ENCODE peak calls at places on chromosome 21, in eight cellular contexts. U is HFF-Myc, R is PC-9, Q is cardiac fibroblast, B is H9, E is AG09309, M is psoas muscle, V is fibroblast of pulmonary artery. Z is an unnamed sample.

GRCh38 chr21:25790122-25790951 is 55.6 kb downstream of the GABPA start:
- DNase-seq in R (no peak), E (peak; percentile 7), Q (peak; percentile 56), M (no peak), U (peak; percentile 47), B (no peak), V (peak; percentile 55), Z (peak; percentile 34)

GRCh38 chr21:28018741-28019669 is 973.7 kb downstream of the LTN1 start:
- DNase-seq in Q (peak; percentile 10), M (peak; percentile 59), V (no peak), U (no peak), B (peak; percentile 55), E (no peak), R (no peak), Z (peak; percentile 0)

GRCh38 chr21:37849703-37850102 is 66.6 kb downstream of the KCNJ6 start:
- DNase-seq in U (no peak), E (peak; percentile 55), R (no peak), Q (peak; percentile 74), M (no peak), V (peak; percentile 79), B (no peak), Z (peak; percentile 75)

GRCh38 chr21:37509802-37510393 is 143.3 kb downstream of the DYRK1A start:
- DNase-seq in B (no peak), M (no peak), Q (peak; percentile 29), R (no peak), U (no peak), E (no peak), V (peak; percentile 46), Z (peak; percentile 25)

GRCh38 chr21:44872266-44872567 is 1.3 kb downstream of the PTTG1IP start:
- DNase-seq in M (no peak), R (peak; percentile 48), E (no peak), B (no peak), U (no peak), Q (no peak), V (no peak), Z (no peak)

GRCh38 chr21:36541721-36542139 is 61.8 kb upstream of the CLDN14 start:
- DNase-seq in V (no peak), M (no peak), U (no peak), E (no peak), R (no peak), B (no peak), Q (no peak), Z (no peak)

GRCh38 chr21:41370840-41371697 is 9.2 kb downstream of the MX2 start:
- DNase-seq in E (peak; percentile 7), M (no peak), R (no peak), U (no peak), V (no peak), B (no peak), Q (peak; percentile 18), Z (no peak)

GRCh38 chr21:18069875-18070274 is 174.8 kb upstream of the CHODL start:
- DNase-seq in R (no peak), V (no peak), Q (no peak), M (no peak), B (no peak), U (no peak), E (no peak), Z (no peak)

GRCh38 chr21:28317177-28317950 is 675.3 kb downstream of the LTN1 start:
- DNase-seq in U (no peak), B (no peak), E (no peak), M (no peak), V (no peak), Q (no peak), R (no peak), Z (no peak)

GRCh38 chr21:26888931-26889330 is 43.7 kb upstream of the ADAMTS1 start:
- DNase-seq in E (no peak), B (no peak), R (no peak), Q (no peak), V (no peak), M (no peak), U (no peak), Z (no peak)

GRCh38 chr21:34510148-34511142 is 1.6 kb downstream of the KCNE1 start:
- DNase-seq in E (no peak), V (peak; percentile 81), Q (peak; percentile 79), U (no peak), M (peak; percentile 83), B (peak; percentile 88), R (peak; percentile 56), Z (peak; percentile 61)

GRCh38 chr21:17725339-17725738 is 93.8 kb downstream of the C21orf91 start:
- DNase-seq in U (no peak), M (no peak), R (no peak), B (no peak), Q (no peak), V (no peak), E (no peak), Z (no peak)

GRCh38 chr21:25491267-25491666 is 116.0 kb downstream of the MRPL39 start:
- DNase-seq in Q (no peak), B (no peak), R (no peak), E (no peak), M (no peak), U (no peak), V (no peak), Z (no peak)

GRCh38 chr21:45019887-45020537 is 54.4 kb upstream of the ADARB1 start:
- DNase-seq in R (no peak), B (no peak), E (no peak), V (no peak), M (peak; percentile 51), Q (no peak), U (no peak), Z (no peak)

GRCh38 chr21:34227386-34227852 is 136.4 kb upstream of the KCNE2 start:
- DNase-seq in B (no peak), V (peak; percentile 71), R (no peak), M (no peak), U (peak; percentile 14), E (no peak), Q (peak; percentile 85), Z (no peak)

GRCh38 chr21:21737186-21737585 is 739.0 kb downstream of the NCAM2 start:
- DNase-seq in Q (no peak), U (no peak), M (no peak), E (no peak), V (no peak), R (no peak), B (no peak), Z (no peak)

GRCh38 chr21:35635261-35635660 is 425.1 kb downstream of the SETD4 start:
- DNase-seq in E (peak; percentile 71), U (no peak), M (no peak), Q (peak; percentile 50), R (peak; percentile 48), V (peak; percentile 71), B (no peak), Z (peak; percentile 95)

DNA sequence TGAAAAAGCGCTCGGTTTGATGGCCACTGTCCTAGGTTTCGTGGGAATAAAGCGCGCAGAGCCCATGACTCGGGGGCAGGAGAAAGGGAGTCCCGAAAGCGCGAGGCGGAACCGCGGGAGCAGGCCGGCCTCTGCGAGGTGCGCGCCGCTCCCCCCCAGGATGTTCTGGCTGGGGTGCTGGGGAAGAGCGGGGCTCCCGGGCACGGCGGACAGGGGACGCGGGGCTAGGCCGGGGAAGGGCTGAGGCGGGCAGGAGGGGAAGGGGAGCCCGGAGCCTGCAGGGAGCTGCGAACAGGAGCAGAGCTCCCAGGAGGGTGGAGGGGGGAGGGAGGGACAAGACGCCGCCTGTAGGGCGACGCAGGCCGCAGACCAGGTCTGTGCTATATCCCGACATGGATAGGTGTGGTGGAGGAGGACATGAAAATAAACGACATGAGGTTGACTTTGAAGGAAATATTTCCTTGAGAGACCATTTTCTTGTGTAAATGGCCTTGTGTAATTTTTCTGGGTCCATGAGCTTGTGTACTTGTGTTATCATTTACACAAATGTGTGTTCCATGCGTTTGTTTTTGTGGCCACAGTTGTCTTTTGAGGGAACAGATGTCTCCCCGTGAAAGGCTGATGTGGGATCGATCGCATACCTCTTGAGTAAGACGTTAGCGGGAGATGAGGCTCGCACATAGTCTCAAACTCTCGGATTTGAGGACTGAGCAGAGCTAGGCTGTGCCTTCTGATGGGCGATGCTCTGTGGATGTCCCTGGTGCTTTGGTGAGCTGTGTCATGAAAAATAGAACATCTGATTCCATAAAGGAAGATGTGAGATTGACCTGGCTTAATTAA is 1.3 kb downstream of the PCNT start:
- DNase-seq in M (peak; percentile 68), E (no peak), V (peak; percentile 56), R (no peak), B (peak; percentile 75), Q (peak; percentile 58), U (no peak), Z (peak; percentile 41)
- TF ChIP-seq CTCF in M (peak; percentile 21), E (peak; percentile 38), V (peak; percentile 39), R (no peak), B (peak; percentile 46), Q (peak; percentile 36), U (peak; percentile 21), Z (peak; percentile 42)

GRCh38 chr21:32352556-32352955 is 40.3 kb downstream of the URB1 start:
- DNase-seq in M (no peak), R (no peak), E (no peak), Q (no peak), V (no peak), B (no peak), U (no peak), Z (no peak)
- TF ChIP-seq CTCF in M (no peak), R (no peak), E (no peak), Q (no peak), V (no peak), B (no peak), U (no peak), Z (no peak)

GRCh38 chr21:39156024-39156423 is 27.2 kb downstream of the PSMG1 start:
- DNase-seq in U (no peak), E (no peak), V (no peak), M (no peak), B (no peak), Q (no peak), R (no peak), Z (no peak)

GRCh38 chr21:39150316-39150715 is 32.9 kb downstream of the PSMG1 start:
- DNase-seq in B (no peak), U (no peak), R (no peak), V (no peak), Q (no peak), M (no peak), E (no peak), Z (no peak)

GRCh38 chr21:39155578-39155977 is 27.7 kb downstream of the PSMG1 start:
- DNase-seq in V (no peak), Q (no peak), B (no peak), M (no peak), E (no peak), R (no peak), U (no peak), Z (no peak)

GRCh38 chr21:39153842-39154241 is 29.4 kb downstream of the PSMG1 start:
- DNase-seq in Q (no peak), R (no peak), U (no peak), M (no peak), V (no peak), B (no peak), E (no peak), Z (no peak)

DNA sequence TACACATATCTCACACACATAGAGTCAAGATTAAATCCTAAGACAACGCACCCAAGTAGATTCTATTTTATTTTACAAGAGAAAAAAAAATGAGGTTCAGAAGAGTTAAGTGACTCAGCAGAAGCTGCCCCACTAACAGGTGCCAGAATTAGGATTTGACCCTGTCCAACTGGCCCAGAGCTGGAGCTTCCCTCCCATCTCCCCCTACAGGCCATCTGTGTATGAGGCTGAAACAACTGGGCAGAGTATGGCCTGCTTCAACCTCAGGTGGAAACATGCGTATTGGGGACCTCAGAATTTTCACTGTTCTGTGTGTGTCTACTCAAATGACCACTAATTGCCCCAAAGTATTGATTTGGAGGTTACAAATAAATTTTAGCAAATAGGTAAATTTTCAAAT is 29.9 kb downstream of the PSMG1 start:
- DNase-seq in Q (peak; percentile 13), R (no peak), U (no peak), V (peak; percentile 11), M (no peak), E (no peak), B (no peak), Z (no peak)
- TF ChIP-seq CTCF in Q (peak; percentile 69), R (peak; percentile 39), U (peak; percentile 65), V (peak; percentile 66), M (peak; percentile 42), E (peak; percentile 55), B (peak; percentile 72), Z (peak; percentile 74)

GRCh38 chr21:42537106-42537742 is 23.6 kb downstream of the SLC37A1 start:
- DNase-seq in R (no peak), Q (no peak), U (no peak), E (no peak), M (no peak), B (no peak), V (peak; percentile 16), Z (no peak)
- TF ChIP-seq CTCF in R (peak; percentile 30), Q (peak; percentile 12), U (peak; percentile 28), E (peak; percentile 37), M (no peak), B (peak; percentile 46), V (peak; percentile 26), Z (no peak)